ENCODE peak calls at places on chromosomes 6 and 20, in five cellular contexts. One of them, this sample, is unnamed.

GRCh38 chr6:44699082-44699481 is 311.6 kb downstream of the CDC5L start:
- DNase-seq in mammary epithelial cell: no peak
- DNase-seq in mesenchymal stem cell: no peak
- DNase-seq in HCT116: no peak
- DNase-seq in neuronal stem cell: no peak
- DNase-seq in this sample: no peak

GRCh38 chr6:100203391-100203790 is 209.4 kb upstream of the MCHR2 start:
- DNase-seq in mesenchymal stem cell: peak
- DNase-seq in mammary epithelial cell: peak
- DNase-seq in neuronal stem cell: no peak
- DNase-seq in HCT116: peak
- DNase-seq in this sample: peak

GRCh38 chr20:51810155-51811039 is 8.1 kb upstream of the SALL4 start:
- DNase-seq in neuronal stem cell: no peak
- DNase-seq in HCT116: no peak
- DNase-seq in mesenchymal stem cell: no peak
- DNase-seq in mammary epithelial cell: no peak
- DNase-seq in this sample: peak

GRCh38 chr6:161169690-161170089 is 104.2 kb downstream of the AGPAT4 start:
- DNase-seq in mesenchymal stem cell: peak
- DNase-seq in mammary epithelial cell: peak
- DNase-seq in neuronal stem cell: no peak
- DNase-seq in HCT116: no peak
- DNase-seq in this sample: no peak

GRCh38 chr6:19297880-19298279 is 539.3 kb upstream of the ID4 start:
- DNase-seq in mammary epithelial cell: peak
- DNase-seq in neuronal stem cell: no peak
- DNase-seq in HCT116: no peak
- DNase-seq in mesenchymal stem cell: no peak
- DNase-seq in this sample: no peak

GRCh38 chr6:97040355-97040860 is 115.9 kb downstream of the KLHL32 start:
- DNase-seq in mesenchymal stem cell: no peak
- DNase-seq in HCT116: no peak
- DNase-seq in neuronal stem cell: no peak
- DNase-seq in mammary epithelial cell: no peak
- DNase-seq in this sample: no peak

GRCh38 chr6:126535138-126535537 is 195.2 kb downstream of the CENPW start:
- DNase-seq in neuronal stem cell: no peak
- DNase-seq in mesenchymal stem cell: no peak
- DNase-seq in mammary epithelial cell: no peak
- DNase-seq in HCT116: no peak
- DNase-seq in this sample: no peak

GRCh38 chr6:52551483-52552277 is 25.2 kb downstream of the TRAM2 start:
- DNase-seq in HCT116: no peak
- DNase-seq in mammary epithelial cell: peak
- DNase-seq in neuronal stem cell: peak
- DNase-seq in mesenchymal stem cell: peak
- DNase-seq in this sample: peak

GRCh38 chr20:40860487-40860902 is 168.1 kb upstream of the TOP1 start:
- DNase-seq in mesenchymal stem cell: peak
- DNase-seq in neuronal stem cell: no peak
- DNase-seq in mammary epithelial cell: peak
- DNase-seq in HCT116: peak
- DNase-seq in this sample: peak

GRCh38 chr6:6915813-6916547 is 191.8 kb upstream of the RREB1 start:
- DNase-seq in HCT116: no peak
- DNase-seq in neuronal stem cell: no peak
- DNase-seq in mammary epithelial cell: peak
- DNase-seq in mesenchymal stem cell: peak
- DNase-seq in this sample: peak

GRCh38 chr6:111534366-111534765 is 51.3 kb upstream of the REV3L start:
- DNase-seq in mammary epithelial cell: peak
- DNase-seq in HCT116: no peak
- DNase-seq in mesenchymal stem cell: no peak
- DNase-seq in neuronal stem cell: no peak
- DNase-seq in this sample: peak

GRCh38 chr6:21587925-21588811 is 5.4 kb upstream of the SOX4 start:
- DNase-seq in mesenchymal stem cell: peak
- DNase-seq in mammary epithelial cell: peak
- DNase-seq in neuronal stem cell: peak
- DNase-seq in HCT116: peak
- DNase-seq in this sample: peak

GRCh38 chr20:12152996-12153395 is 235.3 kb downstream of the BTBD3 start:
- DNase-seq in neuronal stem cell: no peak
- DNase-seq in mesenchymal stem cell: peak
- DNase-seq in HCT116: no peak
- DNase-seq in mammary epithelial cell: peak
- DNase-seq in this sample: peak

GRCh38 chr6:132768051-132768517 is 10.4 kb upstream of the VNN2 start:
- DNase-seq in HCT116: peak
- DNase-seq in neuronal stem cell: peak
- DNase-seq in mesenchymal stem cell: peak
- DNase-seq in mammary epithelial cell: peak
- DNase-seq in this sample: peak

GRCh38 chr6:81756690-81757089 is 4.2 kb upstream of the TENT5A start:
- DNase-seq in mesenchymal stem cell: no peak
- DNase-seq in HCT116: no peak
- DNase-seq in neuronal stem cell: no peak
- DNase-seq in mammary epithelial cell: no peak
- DNase-seq in this sample: no peak

GRCh38 chr6:53240763-53241162 is 92.1 kb upstream of the GCM1 start:
- DNase-seq in mesenchymal stem cell: no peak
- DNase-seq in neuronal stem cell: no peak
- DNase-seq in mammary epithelial cell: no peak
- DNase-seq in HCT116: no peak
- DNase-seq in this sample: no peak

GRCh38 chr6:44867561-44868334 is 460.4 kb upstream of the RUNX2 start:
- DNase-seq in mesenchymal stem cell: no peak
- DNase-seq in neuronal stem cell: no peak
- DNase-seq in HCT116: no peak
- DNase-seq in mammary epithelial cell: no peak
- DNase-seq in this sample: no peak

GRCh38 chr6:55528624-55529023 is 50.4 kb downstream of the HMGCLL1 start:
- DNase-seq in mesenchymal stem cell: peak
- DNase-seq in neuronal stem cell: peak
- DNase-seq in HCT116: peak
- DNase-seq in mammary epithelial cell: peak
- DNase-seq in this sample: peak

GRCh38 chr20:17431621-17432364 is 99.4 kb downstream of the BFSP1 start:
- DNase-seq in HCT116: peak
- DNase-seq in mesenchymal stem cell: peak
- DNase-seq in neuronal stem cell: peak
- DNase-seq in mammary epithelial cell: peak
- DNase-seq in this sample: peak

GRCh38 chr6:42428326-42429041 is 23.2 kb downstream of the TRERF1 start:
- DNase-seq in neuronal stem cell: no peak
- DNase-seq in mesenchymal stem cell: no peak
- DNase-seq in mammary epithelial cell: no peak
- DNase-seq in HCT116: no peak
- DNase-seq in this sample: no peak

GRCh38 chr6:3884007-3884745 is 35.0 kb downstream of the FAM50B start:
- DNase-seq in mammary epithelial cell: peak
- DNase-seq in HCT116: no peak
- DNase-seq in neuronal stem cell: no peak
- DNase-seq in mesenchymal stem cell: peak
- DNase-seq in this sample: peak

GRCh38 chr20:5621305-5621704 is 128.9 kb upstream of the SHLD1 start:
- DNase-seq in mesenchymal stem cell: no peak
- DNase-seq in HCT116: no peak
- DNase-seq in neuronal stem cell: no peak
- DNase-seq in mammary epithelial cell: peak
- DNase-seq in this sample: no peak

GRCh38 chr20:5767493-5768098 is 17.4 kb downstream of the SHLD1 start:
- DNase-seq in neuronal stem cell: no peak
- DNase-seq in mammary epithelial cell: no peak
- DNase-seq in mesenchymal stem cell: no peak
- DNase-seq in HCT116: no peak
- DNase-seq in this sample: no peak

GRCh38 chr6:4910060-4910746 is 93.6 kb downstream of the RPP40 start:
- DNase-seq in mammary epithelial cell: no peak
- DNase-seq in neuronal stem cell: no peak
- DNase-seq in mesenchymal stem cell: no peak
- DNase-seq in HCT116: no peak
- DNase-seq in this sample: peak

GRCh38 chr6:146944809-146945208 is 259.4 kb upstream of the STXBP5 start:
- DNase-seq in neuronal stem cell: no peak
- DNase-seq in HCT116: no peak
- DNase-seq in mammary epithelial cell: no peak
- DNase-seq in mesenchymal stem cell: no peak
- DNase-seq in this sample: no peak

GRCh38 chr6:21992178-21992967 is 304.5 kb downstream of the PRL start:
- DNase-seq in neuronal stem cell: no peak
- DNase-seq in mesenchymal stem cell: peak
- DNase-seq in HCT116: no peak
- DNase-seq in mammary epithelial cell: peak
- DNase-seq in this sample: peak

GRCh38 chr6:136210450-136211165 is 39.5 kb downstream of the MTFR2 start:
- DNase-seq in mammary epithelial cell: no peak
- DNase-seq in mesenchymal stem cell: peak
- DNase-seq in neuronal stem cell: no peak
- DNase-seq in HCT116: no peak
- DNase-seq in this sample: no peak

GRCh38 chr6:123316733-123317323 is 319.9 kb downstream of the TRDN start:
- DNase-seq in mammary epithelial cell: no peak
- DNase-seq in HCT116: no peak
- DNase-seq in mesenchymal stem cell: peak
- DNase-seq in neuronal stem cell: peak
- DNase-seq in this sample: peak

GRCh38 chr6:130293800-130294199 is 71.0 kb upstream of the SAMD3 start:
- DNase-seq in mammary epithelial cell: peak
- DNase-seq in neuronal stem cell: peak
- DNase-seq in mesenchymal stem cell: peak
- DNase-seq in HCT116: peak
- DNase-seq in this sample: peak

GRCh38 chr6:2441881-2442475 is 196.6 kb upstream of the GMDS start:
- DNase-seq in HCT116: no peak
- DNase-seq in neuronal stem cell: no peak
- DNase-seq in mesenchymal stem cell: no peak
- DNase-seq in mammary epithelial cell: peak
- DNase-seq in this sample: peak

GRCh38 chr6:36621371-36621855 is 27.3 kb downstream of the SRSF3 start:
- DNase-seq in mesenchymal stem cell: no peak
- DNase-seq in mammary epithelial cell: no peak
- DNase-seq in HCT116: no peak
- DNase-seq in neuronal stem cell: no peak
- DNase-seq in this sample: no peak

GRCh38 chr6:36615018-36615761 is 21.0 kb downstream of the SRSF3 start:
- DNase-seq in mesenchymal stem cell: peak
- DNase-seq in mammary epithelial cell: peak
- DNase-seq in HCT116: peak
- DNase-seq in neuronal stem cell: peak
- DNase-seq in this sample: peak

GRCh38 chr6:36618366-36619355 is 24.5 kb downstream of the SRSF3 start:
- DNase-seq in neuronal stem cell: no peak
- DNase-seq in mammary epithelial cell: no peak
- DNase-seq in mesenchymal stem cell: no peak
- DNase-seq in HCT116: no peak
- DNase-seq in this sample: no peak

GRCh38 chr6:36613200-36613995 is 19.2 kb downstream of the SRSF3 start:
- DNase-seq in mesenchymal stem cell: no peak
- DNase-seq in neuronal stem cell: no peak
- DNase-seq in mammary epithelial cell: no peak
- DNase-seq in HCT116: no peak
- DNase-seq in this sample: no peak

GRCh38 chr6:36616888-36617521 is 22.8 kb downstream of the SRSF3 start:
- DNase-seq in HCT116: peak
- DNase-seq in mammary epithelial cell: peak
- DNase-seq in neuronal stem cell: no peak
- DNase-seq in mesenchymal stem cell: no peak
- DNase-seq in this sample: peak
- H3K27ac ChIP-seq in HCT116: no peak
- H3K27ac ChIP-seq in mammary epithelial cell: peak
- H3K27ac ChIP-seq in neuronal stem cell: no peak
- H3K27ac ChIP-seq in mesenchymal stem cell: no peak
- H3K27ac ChIP-seq in this sample: peak

GRCh38 chr20:38841570-38841969 is 36.1 kb downstream of the PPP1R16B start:
- DNase-seq in mesenchymal stem cell: no peak
- DNase-seq in mammary epithelial cell: no peak
- DNase-seq in neuronal stem cell: no peak
- DNase-seq in HCT116: no peak
- DNase-seq in this sample: no peak

GRCh38 chr20:38840894-38841470 is 35.5 kb downstream of the PPP1R16B start:
- DNase-seq in mesenchymal stem cell: no peak
- DNase-seq in HCT116: no peak
- DNase-seq in neuronal stem cell: no peak
- DNase-seq in mammary epithelial cell: no peak
- DNase-seq in this sample: no peak

GRCh38 chr20:38843346-38843745 is 37.8 kb downstream of the PPP1R16B start:
- DNase-seq in mammary epithelial cell: no peak
- DNase-seq in HCT116: no peak
- DNase-seq in mesenchymal stem cell: no peak
- DNase-seq in neuronal stem cell: no peak
- DNase-seq in this sample: no peak

GRCh38 chr20:38842558-38842981 is 37.1 kb downstream of the PPP1R16B start:
- DNase-seq in mammary epithelial cell: no peak
- DNase-seq in neuronal stem cell: no peak
- DNase-seq in mesenchymal stem cell: no peak
- DNase-seq in HCT116: no peak
- DNase-seq in this sample: no peak

GRCh38 chr20:38842017-38842416 is 36.5 kb downstream of the PPP1R16B start:
- DNase-seq in mammary epithelial cell: no peak
- DNase-seq in neuronal stem cell: no peak
- DNase-seq in mesenchymal stem cell: no peak
- DNase-seq in HCT116: no peak
- DNase-seq in this sample: no peak
- H3K9ac ChIP-seq in mammary epithelial cell: no peak
- H3K9ac ChIP-seq in neuronal stem cell: no peak
- H3K9ac ChIP-seq in mesenchymal stem cell: no peak
- H3K9ac ChIP-seq in HCT116: no peak
- H3K9ac ChIP-seq in this sample: no peak

GRCh38 chr20:58251979-58252591 is 23.6 kb upstream of the ANKRD60 start:
- DNase-seq in neuronal stem cell: no peak
- DNase-seq in mammary epithelial cell: peak
- DNase-seq in HCT116: peak
- DNase-seq in mesenchymal stem cell: peak
- DNase-seq in this sample: peak

GRCh38 chr20:58256307-58256706 is 27.9 kb upstream of the ANKRD60 start:
- DNase-seq in mammary epithelial cell: no peak
- DNase-seq in mesenchymal stem cell: no peak
- DNase-seq in neuronal stem cell: no peak
- DNase-seq in HCT116: no peak
- DNase-seq in this sample: no peak

GRCh38 chr20:58254890-58255289 is 26.4 kb upstream of the ANKRD60 start:
- DNase-seq in neuronal stem cell: no peak
- DNase-seq in mesenchymal stem cell: no peak
- DNase-seq in HCT116: no peak
- DNase-seq in mammary epithelial cell: no peak
- DNase-seq in this sample: no peak

GRCh38 chr20:58246346-58246745 is 17.9 kb upstream of the ANKRD60 start:
- DNase-seq in neuronal stem cell: no peak
- DNase-seq in HCT116: no peak
- DNase-seq in mesenchymal stem cell: peak
- DNase-seq in mammary epithelial cell: no peak
- DNase-seq in this sample: peak

GRCh38 chr20:58251348-58251978 is 23.0 kb upstream of the ANKRD60 start:
- DNase-seq in neuronal stem cell: no peak
- DNase-seq in mesenchymal stem cell: no peak
- DNase-seq in mammary epithelial cell: no peak
- DNase-seq in HCT116: no peak
- DNase-seq in this sample: no peak
- H3K27ac ChIP-seq in neuronal stem cell: no peak
- H3K27ac ChIP-seq in mesenchymal stem cell: no peak
- H3K27ac ChIP-seq in mammary epithelial cell: peak
- H3K27ac ChIP-seq in HCT116: peak
- H3K27ac ChIP-seq in this sample: peak

GRCh38 chr20:48824830-48825550 is 2.8 kb downstream of the PREX1 start:
- DNase-seq in HCT116: no peak
- DNase-seq in neuronal stem cell: peak
- DNase-seq in mammary epithelial cell: no peak
- DNase-seq in mesenchymal stem cell: no peak
- DNase-seq in this sample: no peak
- H3K9ac ChIP-seq in HCT116: no peak
- H3K9ac ChIP-seq in neuronal stem cell: no peak
- H3K9ac ChIP-seq in mammary epithelial cell: no peak
- H3K9ac ChIP-seq in mesenchymal stem cell: no peak
- H3K9ac ChIP-seq in this sample: no peak

This sample was measured in PC-3.